ENCODE peak calls at places on chromosome 15, in ten cellular contexts. A, W, U, S, J, R, Q, M, X and T are unnamed samples.
A peak's percentile ranks its signal among the peaks of the same experiment; 100 is the strongest.

GRCh38 chr15:47812436-47813109 is 95.3 kb downstream of the SEMA6D start:
- DNase-seq in A (no peak), W (peak; percentile 72), U (no peak), S (peak; percentile 74), J (peak; percentile 59), R (no peak), Q (no peak), M (no peak), X (no peak), T (no peak)

GRCh38 chr15:48858401-48858800 is 19.5 kb upstream of the EID1 start:
- DNase-seq in A (no peak), W (peak; percentile 35), U (no peak), S (peak; percentile 9), J (no peak), R (no peak), Q (no peak), M (no peak), X (no peak), T (no peak)

GRCh38 chr15:93001881-93002280 is 87.1 kb downstream of the RGMA start:
- DNase-seq in A (no peak), W (no peak), U (no peak), S (peak; percentile 46), J (no peak), R (no peak), Q (no peak), M (no peak), X (no peak), T (no peak)

GRCh38 chr15:69414702-69415161 is 583 bp downstream of the KIF23 start:
- DNase-seq in A (peak; percentile 54), W (peak; percentile 84), U (peak; percentile 67), S (peak; percentile 83), J (peak; percentile 22), R (no peak), Q (peak; percentile 47), M (peak; percentile 50), X (no peak), T (peak; percentile 53)

GRCh38 chr15:95799286-95800187 is 531.0 kb upstream of the NR2F2 start:
- DNase-seq in A (no peak), W (peak; percentile 87), U (no peak), S (peak; percentile 73), J (no peak), R (no peak), Q (no peak), M (no peak), X (no peak), T (no peak)

GRCh38 chr15:57772223-57772957 is 65.9 kb downstream of the POLR2M start:
- DNase-seq in A (no peak), W (peak; percentile 70), U (peak; percentile 52), S (no peak), J (no peak), R (no peak), Q (peak; percentile 57), M (no peak), X (no peak), T (no peak)

GRCh38 chr15:68730491-68731317 is 90.0 kb downstream of the ANP32A start:
- DNase-seq in A (no peak), W (peak; percentile 21), U (peak; percentile 61), S (peak; percentile 68), J (peak; percentile 10), R (peak; percentile 47), Q (peak; percentile 63), M (peak; percentile 58), X (peak; percentile 53), T (peak; percentile 47)

GRCh38 chr15:47975422-47975821 is 145.4 kb upstream of the SLC24A5 start:
- DNase-seq in A (no peak), W (no peak), U (peak; percentile 80), S (no peak), J (no peak), R (no peak), Q (no peak), M (no peak), X (no peak), T (no peak)

GRCh38 chr15:90300988-90301715 is 35.7 kb downstream of the NGRN start:
- DNase-seq in A (peak; percentile 67), W (peak; percentile 41), U (peak; percentile 85), S (peak; percentile 84), J (peak; percentile 26), R (peak; percentile 55), Q (peak; percentile 94), M (peak; percentile 58), X (peak; percentile 70), T (peak; percentile 77)

GRCh38 chr15:48939686-48940085 is 24.0 kb downstream of the SHC4 start:
- DNase-seq in A (no peak), W (peak; percentile 94), U (no peak), S (peak; percentile 50), J (no peak), R (no peak), Q (no peak), M (no peak), X (no peak), T (no peak)

GRCh38 chr15:101132390-101133180 is 119.3 kb downstream of the CHSY1 start:
- DNase-seq in A (peak; percentile 38), W (no peak), U (no peak), S (no peak), J (no peak), R (no peak), Q (no peak), M (no peak), X (no peak), T (no peak)

GRCh38 chr15:26179906-26180305 is 316.8 kb upstream of the ATP10A start:
- DNase-seq in A (no peak), W (no peak), U (peak; percentile 80), S (peak; percentile 13), J (no peak), R (peak; percentile 20), Q (peak; percentile 91), M (no peak), X (peak; percentile 9), T (peak; percentile 32)

DNA sequence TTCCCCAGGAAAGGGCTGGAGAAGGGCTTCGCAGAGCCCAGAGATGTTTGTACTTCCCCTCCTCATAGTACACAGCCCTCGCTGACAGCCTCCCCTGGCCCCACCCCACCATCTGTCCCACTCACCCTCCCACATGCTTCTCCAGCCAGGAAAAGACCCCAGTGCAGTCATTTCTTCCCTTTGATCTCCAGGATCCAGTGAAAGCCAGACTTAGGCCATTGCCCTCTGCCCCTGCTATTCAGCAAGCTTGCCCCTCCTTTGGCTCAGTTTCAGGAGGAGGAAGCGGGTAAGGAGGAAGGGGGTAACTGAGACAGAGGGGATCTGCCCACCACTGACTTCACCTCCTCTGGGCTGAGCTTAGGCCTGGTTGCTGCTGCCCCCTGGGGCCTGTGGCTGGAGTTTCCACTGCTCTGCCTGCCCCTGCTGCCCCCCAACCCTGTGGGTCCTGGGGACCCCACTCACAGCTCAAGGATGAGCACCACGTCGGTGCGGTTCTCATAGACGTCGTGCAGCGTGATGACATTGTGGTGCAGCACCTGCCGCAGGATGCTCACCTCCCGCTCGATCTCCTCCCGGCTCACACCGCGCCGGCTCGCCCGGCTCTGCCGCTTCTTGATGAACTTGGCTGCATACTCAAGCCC is 63.1 kb downstream of the DAPK2 start:
- DNase-seq in A (peak; percentile 50), W (no peak), U (peak; percentile 44), S (no peak), J (no peak), R (no peak), Q (peak; percentile 37), M (no peak), X (no peak), T (no peak)
- TF ChIP-seq CTCF in A (no peak), W (no peak), U (peak; percentile 35), S (no peak), J (no peak), R (peak; percentile 14), Q (peak; percentile 50), M (no peak), X (no peak), T (no peak)

GRCh38 chr15:42800731-42801474 is 64.0 kb upstream of the CDAN1 start:
- DNase-seq in A (no peak), W (no peak), U (peak; percentile 34), S (peak; percentile 5), J (no peak), R (no peak), Q (peak; percentile 59), M (no peak), X (no peak), T (peak; percentile 8)
- TF ChIP-seq CTCF in A (no peak), W (peak; percentile 7), U (peak; percentile 50), S (no peak), J (peak; percentile 37), R (peak; percentile 27), Q (peak; percentile 72), M (no peak), X (peak; percentile 33), T (no peak)

DNA sequence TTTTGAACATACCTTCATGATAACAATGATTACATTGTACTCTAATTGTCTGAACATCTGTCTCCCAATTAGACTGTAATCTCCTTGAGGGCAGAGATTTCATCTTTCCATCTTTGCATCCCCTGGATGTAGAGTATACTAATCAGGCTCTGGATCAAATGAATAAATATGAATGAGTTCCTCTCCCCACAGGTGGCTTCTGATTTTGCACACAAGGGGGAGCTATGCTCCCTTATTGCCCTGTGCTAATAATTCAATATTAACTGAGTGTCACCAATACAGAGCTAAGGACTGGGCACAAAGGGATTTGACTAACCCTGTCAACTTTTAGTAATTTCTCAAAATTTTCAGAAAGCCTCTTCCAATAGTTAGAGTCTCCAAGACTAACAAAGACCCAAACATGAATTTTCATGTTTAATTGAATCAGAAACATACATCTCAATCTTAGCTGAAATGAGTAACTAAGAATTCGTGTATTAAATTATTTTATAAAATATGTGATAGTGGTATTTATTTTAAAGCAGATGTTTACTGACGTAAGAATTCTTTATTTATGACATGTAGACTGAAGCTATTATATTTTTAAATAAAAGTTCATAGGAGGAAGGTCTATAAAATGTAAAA is 3.0 kb downstream of the DUOXA1 start:
- DNase-seq in A (no peak), W (peak; percentile 35), U (peak; percentile 32), S (peak; percentile 17), J (no peak), R (no peak), Q (no peak), M (no peak), X (no peak), T (peak; percentile 39)
- TF ChIP-seq CTCF in A (peak; percentile 33), W (peak; percentile 85), U (peak; percentile 68), S (peak; percentile 53), J (peak; percentile 65), R (peak; percentile 67), Q (peak; percentile 75), M (peak; percentile 37), X (peak; percentile 60), T (peak; percentile 71)

GRCh38 chr15:41825145-41825544 is 2.7 kb upstream of the JMJD7 start:
- DNase-seq in A (no peak), W (no peak), U (no peak), S (no peak), J (no peak), R (no peak), Q (no peak), M (no peak), X (no peak), T (no peak)

GRCh38 chr15:41825572-41826535 is 2.0 kb upstream of the JMJD7 start:
- DNase-seq in A (no peak), W (no peak), U (peak; percentile 48), S (no peak), J (no peak), R (no peak), Q (no peak), M (no peak), X (no peak), T (no peak)

GRCh38 chr15:41828747-41829270 is 917 bp downstream of the JMJD7 start:
- DNase-seq in A (no peak), W (peak; percentile 26), U (no peak), S (no peak), J (no peak), R (no peak), Q (no peak), M (no peak), X (no peak), T (no peak)

GRCh38 chr15:41827880-41828746 is at the start of gene JMJD7:
- DNase-seq in A (peak; percentile 97), W (peak; percentile 83), U (peak; percentile 96), S (peak; percentile 78), J (peak; percentile 18), R (peak; percentile 95), Q (peak; percentile 90), M (peak; percentile 94), X (peak; percentile 100), T (peak; percentile 96)

GRCh38 chr15:41827290-41827879 is 507 bp upstream of the JMJD7 start:
- DNase-seq in A (no peak), W (no peak), U (peak; percentile 56), S (no peak), J (no peak), R (peak; percentile 29), Q (peak; percentile 68), M (no peak), X (no peak), T (no peak)
- TF ChIP-seq CTCF in A (no peak), W (peak; percentile 8), U (peak; percentile 19), S (no peak), J (no peak), R (no peak), Q (no peak), M (no peak), X (no peak), T (no peak)